ENCODE peak calls at places on chromosome 18, in seven cellular contexts. One of them, this sample, is unnamed.

GRCh38 chr18:57627488-57627887 is 5.9 kb upstream of the NARS1 start:
- DNase-seq in sigmoid colon: no peak
- DNase-seq in OCI-LY7: no peak
- DNase-seq in breast epithelium: no peak
- DNase-seq in fibroblast of lung: peak
- DNase-seq in GM20000: no peak
- DNase-seq in H9: no peak
- DNase-seq in this sample: no peak

GRCh38 chr18:34509163-34509562 is 200.9 kb upstream of the DTNA start:
- DNase-seq in sigmoid colon: no peak
- DNase-seq in H9: no peak
- DNase-seq in fibroblast of lung: no peak
- DNase-seq in breast epithelium: no peak
- DNase-seq in GM20000: no peak
- DNase-seq in OCI-LY7: no peak
- DNase-seq in this sample: no peak

GRCh38 chr18:47150824-47151366 is 595 bp upstream of the HDHD2 start:
- DNase-seq in H9: no peak
- DNase-seq in OCI-LY7: no peak
- DNase-seq in breast epithelium: no peak
- DNase-seq in GM20000: no peak
- DNase-seq in fibroblast of lung: no peak
- DNase-seq in sigmoid colon: no peak
- DNase-seq in this sample: no peak

GRCh38 chr18:30352551-30353168 is 689.9 kb downstream of the DSC3 start:
- DNase-seq in GM20000: no peak
- DNase-seq in breast epithelium: no peak
- DNase-seq in sigmoid colon: no peak
- DNase-seq in fibroblast of lung: no peak
- DNase-seq in OCI-LY7: no peak
- DNase-seq in H9: no peak
- DNase-seq in this sample: no peak

GRCh38 chr18:10247402-10248117 is 206.9 kb upstream of the APCDD1 start:
- DNase-seq in fibroblast of lung: no peak
- DNase-seq in OCI-LY7: no peak
- DNase-seq in GM20000: no peak
- DNase-seq in H9: no peak
- DNase-seq in sigmoid colon: no peak
- DNase-seq in breast epithelium: no peak
- DNase-seq in this sample: no peak

GRCh38 chr18:67790527-67790926 is 274.0 kb upstream of the DSEL start:
- DNase-seq in sigmoid colon: no peak
- DNase-seq in OCI-LY7: no peak
- DNase-seq in GM20000: no peak
- DNase-seq in fibroblast of lung: no peak
- DNase-seq in H9: no peak
- DNase-seq in breast epithelium: no peak
- DNase-seq in this sample: no peak

GRCh38 chr18:7617738-7618422 is 50.8 kb downstream of the PTPRM start:
- DNase-seq in GM20000: no peak
- DNase-seq in H9: no peak
- DNase-seq in sigmoid colon: peak
- DNase-seq in OCI-LY7: no peak
- DNase-seq in breast epithelium: peak
- DNase-seq in fibroblast of lung: peak
- DNase-seq in this sample: no peak

GRCh38 chr18:55477537-55478300 is 110.3 kb downstream of the TCF4 start:
- DNase-seq in breast epithelium: no peak
- DNase-seq in OCI-LY7: peak
- DNase-seq in sigmoid colon: no peak
- DNase-seq in fibroblast of lung: peak
- DNase-seq in GM20000: peak
- DNase-seq in H9: no peak
- DNase-seq in this sample: peak

GRCh38 chr18:33467531-33467930 is 27.0 kb upstream of the CCDC178 start:
- DNase-seq in sigmoid colon: no peak
- DNase-seq in fibroblast of lung: peak
- DNase-seq in GM20000: no peak
- DNase-seq in OCI-LY7: no peak
- DNase-seq in H9: no peak
- DNase-seq in breast epithelium: no peak
- DNase-seq in this sample: no peak

GRCh38 chr18:74661008-74661407 is 63.3 kb downstream of the ZNF407 start:
- DNase-seq in H9: no peak
- DNase-seq in GM20000: no peak
- DNase-seq in sigmoid colon: no peak
- DNase-seq in breast epithelium: no peak
- DNase-seq in OCI-LY7: no peak
- DNase-seq in fibroblast of lung: no peak
- DNase-seq in this sample: no peak

GRCh38 chr18:3367491-3368091 is 82.4 kb upstream of the TGIF1 start:
- DNase-seq in sigmoid colon: no peak
- DNase-seq in GM20000: no peak
- DNase-seq in H9: no peak
- DNase-seq in fibroblast of lung: peak
- DNase-seq in breast epithelium: no peak
- DNase-seq in OCI-LY7: no peak
- DNase-seq in this sample: no peak

GRCh38 chr18:77071711-77072292 is 60.8 kb downstream of the MBP start:
- DNase-seq in GM20000: no peak
- DNase-seq in sigmoid colon: no peak
- DNase-seq in fibroblast of lung: peak
- DNase-seq in OCI-LY7: no peak
- DNase-seq in H9: no peak
- DNase-seq in breast epithelium: no peak
- DNase-seq in this sample: no peak

GRCh38 chr18:41373612-41374011 is 581.4 kb upstream of the PIK3C3 start:
- DNase-seq in breast epithelium: no peak
- DNase-seq in sigmoid colon: no peak
- DNase-seq in OCI-LY7: no peak
- DNase-seq in fibroblast of lung: no peak
- DNase-seq in H9: no peak
- DNase-seq in GM20000: no peak
- DNase-seq in this sample: no peak

DNA sequence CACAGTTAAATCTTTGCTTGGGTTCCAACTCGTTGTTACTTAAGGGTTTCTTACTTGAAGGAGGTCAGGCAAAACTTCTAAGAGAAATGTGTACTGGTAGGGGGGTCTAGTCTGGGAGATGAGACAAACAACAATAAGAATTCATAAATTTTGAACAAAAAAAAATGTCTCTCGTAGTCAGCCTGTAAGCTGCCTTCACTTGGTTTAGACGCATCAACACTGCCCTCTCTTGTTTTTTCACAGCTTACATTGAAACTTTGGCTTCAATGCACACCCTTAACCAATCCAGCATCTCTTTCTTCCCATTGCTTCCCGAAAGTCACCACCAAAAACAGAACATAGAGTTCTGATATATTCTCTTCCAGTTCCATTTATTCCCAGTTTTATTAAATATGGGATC is 576.4 kb upstream of the PIK3C3 start:
- DNase-seq in OCI-LY7: no peak
- DNase-seq in H9: no peak
- DNase-seq in sigmoid colon: no peak
- DNase-seq in fibroblast of lung: peak
- DNase-seq in breast epithelium: no peak
- DNase-seq in GM20000: no peak
- DNase-seq in this sample: no peak
- TF ChIP-seq CTCF in OCI-LY7: no peak
- TF ChIP-seq CTCF in H9: peak
- TF ChIP-seq CTCF in sigmoid colon: no peak
- TF ChIP-seq CTCF in fibroblast of lung: peak
- TF ChIP-seq CTCF in breast epithelium: no peak
- TF ChIP-seq CTCF in GM20000: no peak
- TF ChIP-seq CTCF in this sample: no peak

GRCh38 chr18:24819141-24819890 is 358.9 kb downstream of the HRH4 start:
- DNase-seq in OCI-LY7: no peak
- DNase-seq in GM20000: no peak
- DNase-seq in sigmoid colon: no peak
- DNase-seq in breast epithelium: no peak
- DNase-seq in H9: no peak
- DNase-seq in fibroblast of lung: no peak
- DNase-seq in this sample: no peak

GRCh38 chr18:24814521-24814920 is 354.1 kb downstream of the HRH4 start:
- DNase-seq in OCI-LY7: no peak
- DNase-seq in sigmoid colon: no peak
- DNase-seq in fibroblast of lung: no peak
- DNase-seq in breast epithelium: no peak
- DNase-seq in GM20000: no peak
- DNase-seq in H9: no peak
- DNase-seq in this sample: no peak

GRCh38 chr18:24818069-24818395 is 357.6 kb downstream of the HRH4 start:
- DNase-seq in fibroblast of lung: no peak
- DNase-seq in GM20000: no peak
- DNase-seq in sigmoid colon: no peak
- DNase-seq in OCI-LY7: no peak
- DNase-seq in breast epithelium: no peak
- DNase-seq in H9: no peak
- DNase-seq in this sample: no peak

GRCh38 chr18:24817150-24818068 is 357.0 kb downstream of the HRH4 start:
- DNase-seq in GM20000: no peak
- DNase-seq in breast epithelium: no peak
- DNase-seq in fibroblast of lung: no peak
- DNase-seq in H9: peak
- DNase-seq in sigmoid colon: no peak
- DNase-seq in OCI-LY7: no peak
- DNase-seq in this sample: no peak

GRCh38 chr18:24818451-24818850 is 358.0 kb downstream of the HRH4 start:
- DNase-seq in breast epithelium: no peak
- DNase-seq in OCI-LY7: no peak
- DNase-seq in GM20000: no peak
- DNase-seq in sigmoid colon: no peak
- DNase-seq in fibroblast of lung: no peak
- DNase-seq in H9: no peak
- DNase-seq in this sample: no peak
- TF ChIP-seq CTCF in breast epithelium: no peak
- TF ChIP-seq CTCF in OCI-LY7: no peak
- TF ChIP-seq CTCF in GM20000: no peak
- TF ChIP-seq CTCF in sigmoid colon: no peak
- TF ChIP-seq CTCF in fibroblast of lung: no peak
- TF ChIP-seq CTCF in H9: no peak
- TF ChIP-seq CTCF in this sample: no peak

GRCh38 chr18:63405986-63406385 is 16.3 kb downstream of the VPS4B start:
- DNase-seq in fibroblast of lung: no peak
- DNase-seq in H9: no peak
- DNase-seq in sigmoid colon: peak
- DNase-seq in OCI-LY7: no peak
- DNase-seq in breast epithelium: peak
- DNase-seq in GM20000: no peak
- DNase-seq in this sample: no peak
- TF ChIP-seq CTCF in fibroblast of lung: no peak
- TF ChIP-seq CTCF in H9: no peak
- TF ChIP-seq CTCF in sigmoid colon: no peak
- TF ChIP-seq CTCF in OCI-LY7: no peak
- TF ChIP-seq CTCF in breast epithelium: no peak
- TF ChIP-seq CTCF in GM20000: no peak
- TF ChIP-seq CTCF in this sample: no peak

DNA sequence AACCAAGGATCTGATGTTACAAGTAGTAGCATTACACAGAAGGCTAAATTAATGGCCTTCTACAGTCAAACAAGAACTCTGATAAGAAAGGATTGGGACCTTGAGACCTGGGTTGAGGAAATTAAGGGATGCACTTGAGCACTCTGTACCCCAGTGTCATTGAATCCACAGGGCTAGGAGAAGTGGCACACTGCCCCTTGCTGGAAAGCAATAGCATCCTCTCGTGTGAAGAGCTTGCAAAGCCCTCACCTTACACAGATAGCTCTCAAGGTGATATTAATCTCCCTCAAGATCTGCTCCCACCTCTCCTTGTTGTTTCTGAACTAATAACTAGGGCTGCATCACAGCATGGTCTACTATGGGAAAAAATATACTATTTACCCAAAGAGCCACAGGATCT is 26.5 kb upstream of the CHST9 start:
- DNase-seq in GM20000: no peak
- DNase-seq in sigmoid colon: no peak
- DNase-seq in OCI-LY7: no peak
- DNase-seq in fibroblast of lung: no peak
- DNase-seq in breast epithelium: no peak
- DNase-seq in H9: no peak
- DNase-seq in this sample: no peak
- TF ChIP-seq CTCF in GM20000: no peak
- TF ChIP-seq CTCF in sigmoid colon: no peak
- TF ChIP-seq CTCF in OCI-LY7: no peak
- TF ChIP-seq CTCF in fibroblast of lung: no peak
- TF ChIP-seq CTCF in breast epithelium: no peak
- TF ChIP-seq CTCF in H9: peak
- TF ChIP-seq CTCF in this sample: no peak

GRCh38 chr18:44747157-44747556 is 66.5 kb downstream of the SETBP1 start:
- DNase-seq in GM20000: no peak
- DNase-seq in OCI-LY7: no peak
- DNase-seq in breast epithelium: no peak
- DNase-seq in H9: no peak
- DNase-seq in sigmoid colon: no peak
- DNase-seq in fibroblast of lung: no peak
- DNase-seq in this sample: no peak

GRCh38 chr18:44743626-44744025 is 62.9 kb downstream of the SETBP1 start:
- DNase-seq in GM20000: no peak
- DNase-seq in H9: no peak
- DNase-seq in sigmoid colon: no peak
- DNase-seq in OCI-LY7: no peak
- DNase-seq in breast epithelium: no peak
- DNase-seq in fibroblast of lung: no peak
- DNase-seq in this sample: no peak

GRCh38 chr18:44742741-44743311 is 62.1 kb downstream of the SETBP1 start:
- DNase-seq in breast epithelium: no peak
- DNase-seq in fibroblast of lung: peak
- DNase-seq in OCI-LY7: no peak
- DNase-seq in GM20000: no peak
- DNase-seq in H9: no peak
- DNase-seq in sigmoid colon: peak
- DNase-seq in this sample: no peak

GRCh38 chr18:44742126-44742525 is 61.4 kb downstream of the SETBP1 start:
- DNase-seq in GM20000: no peak
- DNase-seq in breast epithelium: no peak
- DNase-seq in fibroblast of lung: no peak
- DNase-seq in sigmoid colon: no peak
- DNase-seq in H9: no peak
- DNase-seq in OCI-LY7: no peak
- DNase-seq in this sample: no peak

GRCh38 chr18:44744206-44745180 is 63.8 kb downstream of the SETBP1 start:
- DNase-seq in GM20000: no peak
- DNase-seq in H9: peak
- DNase-seq in breast epithelium: no peak
- DNase-seq in fibroblast of lung: no peak
- DNase-seq in sigmoid colon: peak
- DNase-seq in OCI-LY7: no peak
- DNase-seq in this sample: no peak
- TF ChIP-seq CTCF in GM20000: no peak
- TF ChIP-seq CTCF in H9: peak
- TF ChIP-seq CTCF in breast epithelium: no peak
- TF ChIP-seq CTCF in fibroblast of lung: no peak
- TF ChIP-seq CTCF in sigmoid colon: no peak
- TF ChIP-seq CTCF in OCI-LY7: no peak
- TF ChIP-seq CTCF in this sample: no peak

DNA sequence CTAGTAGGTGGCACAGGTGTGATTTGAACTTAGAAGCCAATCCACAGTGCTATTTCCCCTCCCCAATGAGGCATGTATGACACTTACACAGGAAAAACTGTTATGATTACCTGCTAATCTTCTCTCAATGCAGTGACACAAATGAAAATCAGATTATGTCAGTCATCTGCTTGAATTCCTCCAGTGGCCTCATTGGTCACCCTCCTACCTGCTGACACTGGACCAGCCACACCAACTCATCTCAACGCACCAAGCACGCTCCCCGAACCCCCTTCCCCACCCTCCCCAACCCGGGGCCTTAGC is 82.2 kb upstream of the SEC11C start:
- DNase-seq in sigmoid colon: no peak
- DNase-seq in H9: no peak
- DNase-seq in breast epithelium: no peak
- DNase-seq in GM20000: no peak
- DNase-seq in OCI-LY7: no peak
- DNase-seq in fibroblast of lung: no peak
- DNase-seq in this sample: no peak
- TF ChIP-seq CTCF in sigmoid colon: no peak
- TF ChIP-seq CTCF in H9: no peak
- TF ChIP-seq CTCF in breast epithelium: no peak
- TF ChIP-seq CTCF in GM20000: no peak
- TF ChIP-seq CTCF in OCI-LY7: peak
- TF ChIP-seq CTCF in fibroblast of lung: no peak
- TF ChIP-seq CTCF in this sample: no peak